ENCODE peak calls at places on chromosomes 5 and 9, in five cellular contexts. One of them, this sample, is unnamed.

GRCh38 chr5:61069150-61069549 is 93.1 kb downstream of the SMIM15 start:
- DNase-seq in lower leg skin: no peak
- DNase-seq in HCT116: no peak
- DNase-seq in adrenal gland: no peak
- DNase-seq in HFF-Myc: no peak
- DNase-seq in this sample: no peak

GRCh38 chr5:68187268-68188055 is 28.1 kb upstream of the PIK3R1 start:
- DNase-seq in lower leg skin: no peak
- DNase-seq in HCT116: no peak
- DNase-seq in adrenal gland: no peak
- DNase-seq in HFF-Myc: no peak
- DNase-seq in this sample: peak

GRCh38 chr9:6631207-6631512 is 14.4 kb downstream of the GLDC start:
- DNase-seq in lower leg skin: peak
- DNase-seq in HCT116: no peak
- DNase-seq in adrenal gland: no peak
- DNase-seq in HFF-Myc: no peak
- DNase-seq in this sample: no peak

GRCh38 chr5:171520300-171521170 is 101.1 kb downstream of the FGF18 start:
- DNase-seq in lower leg skin: no peak
- DNase-seq in HCT116: no peak
- DNase-seq in adrenal gland: no peak
- DNase-seq in HFF-Myc: no peak
- DNase-seq in this sample: no peak

GRCh38 chr9:116323571-116323970 is 170.0 kb downstream of the PAPPA start:
- DNase-seq in lower leg skin: no peak
- DNase-seq in HCT116: no peak
- DNase-seq in adrenal gland: no peak
- DNase-seq in HFF-Myc: no peak
- DNase-seq in this sample: no peak

GRCh38 chr5:14628346-14628745 is 36.2 kb upstream of the OTULIN start:
- DNase-seq in lower leg skin: no peak
- DNase-seq in HCT116: no peak
- DNase-seq in adrenal gland: peak
- DNase-seq in HFF-Myc: peak
- DNase-seq in this sample: no peak

GRCh38 chr9:22170990-22171663 is 162.0 kb upstream of the CDKN2B start:
- DNase-seq in lower leg skin: no peak
- DNase-seq in HCT116: no peak
- DNase-seq in adrenal gland: no peak
- DNase-seq in HFF-Myc: no peak
- DNase-seq in this sample: no peak

GRCh38 chr5:172005708-172006377 is 595 bp downstream of the FBXW11 start:
- DNase-seq in lower leg skin: no peak
- DNase-seq in HCT116: no peak
- DNase-seq in adrenal gland: peak
- DNase-seq in HFF-Myc: no peak
- DNase-seq in this sample: no peak

GRCh38 chr5:121285861-121286527 is 565.7 kb upstream of the FTMT start:
- DNase-seq in lower leg skin: no peak
- DNase-seq in HCT116: no peak
- DNase-seq in adrenal gland: no peak
- DNase-seq in HFF-Myc: no peak
- DNase-seq in this sample: no peak

GRCh38 chr9:70053864-70054263 is 10.2 kb downstream of the MAMDC2 start:
- DNase-seq in lower leg skin: no peak
- DNase-seq in HCT116: peak
- DNase-seq in adrenal gland: no peak
- DNase-seq in HFF-Myc: no peak
- DNase-seq in this sample: peak

GRCh38 chr9:89304479-89305188 is 6.4 kb upstream of the CKS2 start:
- DNase-seq in lower leg skin: no peak
- DNase-seq in HCT116: no peak
- DNase-seq in adrenal gland: no peak
- DNase-seq in HFF-Myc: no peak
- DNase-seq in this sample: no peak

GRCh38 chr5:1561402-1561929 is 37.7 kb upstream of the LPCAT1 start:
- DNase-seq in lower leg skin: no peak
- DNase-seq in HCT116: no peak
- DNase-seq in adrenal gland: no peak
- DNase-seq in HFF-Myc: no peak
- DNase-seq in this sample: no peak

GRCh38 chr9:100222674-100223073 is 123.6 kb downstream of the INVS start:
- DNase-seq in lower leg skin: no peak
- DNase-seq in HCT116: no peak
- DNase-seq in adrenal gland: no peak
- DNase-seq in HFF-Myc: no peak
- DNase-seq in this sample: no peak

GRCh38 chr5:166909040-166909439 is 1382.4 kb upstream of the WWC1 start:
- DNase-seq in lower leg skin: no peak
- DNase-seq in HCT116: no peak
- DNase-seq in adrenal gland: no peak
- DNase-seq in HFF-Myc: no peak
- DNase-seq in this sample: no peak

GRCh38 chr9:131677445-131678180 is 62.3 kb downstream of the RAPGEF1 start:
- DNase-seq in lower leg skin: no peak
- DNase-seq in HCT116: no peak
- DNase-seq in adrenal gland: no peak
- DNase-seq in HFF-Myc: peak
- DNase-seq in this sample: no peak
- TF ChIP-seq CTCF in lower leg skin: no peak
- TF ChIP-seq CTCF in HCT116: no peak
- TF ChIP-seq CTCF in adrenal gland: no peak
- TF ChIP-seq CTCF in HFF-Myc: peak
- TF ChIP-seq CTCF in this sample: no peak

GRCh38 chr5:9464478-9464877 is 81.4 kb downstream of the SEMA5A start:
- DNase-seq in lower leg skin: no peak
- DNase-seq in HCT116: no peak
- DNase-seq in adrenal gland: no peak
- DNase-seq in HFF-Myc: no peak
- DNase-seq in this sample: no peak

GRCh38 chr5:9466677-9467076 is 79.2 kb downstream of the SEMA5A start:
- DNase-seq in lower leg skin: no peak
- DNase-seq in HCT116: no peak
- DNase-seq in adrenal gland: no peak
- DNase-seq in HFF-Myc: no peak
- DNase-seq in this sample: peak

GRCh38 chr5:9468070-9468388 is 77.8 kb downstream of the SEMA5A start:
- DNase-seq in lower leg skin: peak
- DNase-seq in HCT116: no peak
- DNase-seq in adrenal gland: no peak
- DNase-seq in HFF-Myc: no peak
- DNase-seq in this sample: peak

GRCh38 chr5:9470410-9470809 is 75.5 kb downstream of the SEMA5A start:
- DNase-seq in lower leg skin: no peak
- DNase-seq in HCT116: no peak
- DNase-seq in adrenal gland: no peak
- DNase-seq in HFF-Myc: no peak
- DNase-seq in this sample: peak

GRCh38 chr5:9467199-9468069 is 78.4 kb downstream of the SEMA5A start:
- DNase-seq in lower leg skin: peak
- DNase-seq in HCT116: no peak
- DNase-seq in adrenal gland: no peak
- DNase-seq in HFF-Myc: no peak
- DNase-seq in this sample: peak
- H3K4me3 ChIP-seq in lower leg skin: no peak
- H3K4me3 ChIP-seq in HCT116: no peak
- H3K4me3 ChIP-seq in adrenal gland: no peak
- H3K4me3 ChIP-seq in HFF-Myc: no peak
- H3K4me3 ChIP-seq in this sample: no peak

GRCh38 chr5:133287500-133287899 is 235.7 kb downstream of the HSPA4 start:
- DNase-seq in lower leg skin: no peak
- DNase-seq in HCT116: peak
- DNase-seq in adrenal gland: no peak
- DNase-seq in HFF-Myc: no peak
- DNase-seq in this sample: no peak
- TF ChIP-seq CTCF in lower leg skin: no peak
- TF ChIP-seq CTCF in HCT116: peak
- TF ChIP-seq CTCF in adrenal gland: peak
- TF ChIP-seq CTCF in HFF-Myc: peak
- TF ChIP-seq CTCF in this sample: peak

DNA sequence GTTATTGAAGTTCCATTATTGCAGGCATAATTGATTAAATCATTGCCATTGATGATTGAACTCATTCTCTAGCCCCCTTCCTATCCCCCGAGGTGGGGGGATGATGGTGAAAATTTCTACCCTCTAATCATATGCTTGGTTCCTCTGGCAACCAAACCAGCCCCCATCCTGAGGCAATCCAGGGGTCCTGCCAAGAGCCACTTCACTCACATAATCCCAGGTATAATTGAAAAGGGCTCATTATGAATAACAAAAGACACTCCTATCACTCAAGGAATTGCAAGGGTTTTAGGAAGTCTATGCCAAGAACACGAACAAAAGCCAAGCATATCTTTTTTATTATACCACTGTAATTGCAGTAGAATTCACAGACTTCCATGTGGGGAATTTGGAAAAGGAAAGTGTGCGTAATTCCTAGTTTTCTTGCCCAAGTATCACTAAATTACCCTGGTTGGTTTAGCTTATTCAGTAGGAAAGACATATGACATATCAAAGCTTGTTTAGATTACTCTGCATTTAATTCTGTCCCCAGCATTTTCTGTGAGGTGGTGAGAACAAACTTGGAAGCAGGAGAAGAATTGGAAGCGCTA is 130.7 kb upstream of the TAF11L2 start:
- DNase-seq in lower leg skin: no peak
- DNase-seq in HCT116: no peak
- DNase-seq in adrenal gland: no peak
- DNase-seq in HFF-Myc: no peak
- DNase-seq in this sample: no peak
- H3K4me3 ChIP-seq in lower leg skin: no peak
- H3K4me3 ChIP-seq in HCT116: no peak
- H3K4me3 ChIP-seq in adrenal gland: no peak
- H3K4me3 ChIP-seq in HFF-Myc: no peak
- H3K4me3 ChIP-seq in this sample: no peak

DNA sequence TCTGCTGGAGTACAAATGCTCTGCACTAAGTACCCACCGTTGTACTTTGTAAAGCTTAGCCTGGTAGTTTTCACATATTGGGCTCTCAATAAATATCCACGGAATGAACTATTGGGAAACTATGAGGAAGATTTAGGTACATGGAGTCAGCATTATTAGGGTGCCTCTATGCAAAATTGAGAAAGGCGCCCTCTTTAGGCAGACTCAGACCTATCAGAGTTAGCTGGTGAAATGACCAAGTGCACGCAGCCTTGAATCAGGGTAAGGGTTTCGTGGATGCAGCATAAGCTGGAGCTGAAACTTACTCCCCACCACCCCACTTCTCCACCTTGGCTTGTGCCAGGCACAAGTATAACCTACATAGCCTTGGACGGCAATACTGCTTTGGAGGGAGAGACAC is 1178.8 kb upstream of the DMAC1 start:
- DNase-seq in lower leg skin: no peak
- DNase-seq in HCT116: no peak
- DNase-seq in adrenal gland: no peak
- DNase-seq in HFF-Myc: no peak
- DNase-seq in this sample: no peak
- TF ChIP-seq CTCF in lower leg skin: no peak
- TF ChIP-seq CTCF in HCT116: no peak
- TF ChIP-seq CTCF in adrenal gland: no peak
- TF ChIP-seq CTCF in HFF-Myc: no peak
- TF ChIP-seq CTCF in this sample: no peak

DNA sequence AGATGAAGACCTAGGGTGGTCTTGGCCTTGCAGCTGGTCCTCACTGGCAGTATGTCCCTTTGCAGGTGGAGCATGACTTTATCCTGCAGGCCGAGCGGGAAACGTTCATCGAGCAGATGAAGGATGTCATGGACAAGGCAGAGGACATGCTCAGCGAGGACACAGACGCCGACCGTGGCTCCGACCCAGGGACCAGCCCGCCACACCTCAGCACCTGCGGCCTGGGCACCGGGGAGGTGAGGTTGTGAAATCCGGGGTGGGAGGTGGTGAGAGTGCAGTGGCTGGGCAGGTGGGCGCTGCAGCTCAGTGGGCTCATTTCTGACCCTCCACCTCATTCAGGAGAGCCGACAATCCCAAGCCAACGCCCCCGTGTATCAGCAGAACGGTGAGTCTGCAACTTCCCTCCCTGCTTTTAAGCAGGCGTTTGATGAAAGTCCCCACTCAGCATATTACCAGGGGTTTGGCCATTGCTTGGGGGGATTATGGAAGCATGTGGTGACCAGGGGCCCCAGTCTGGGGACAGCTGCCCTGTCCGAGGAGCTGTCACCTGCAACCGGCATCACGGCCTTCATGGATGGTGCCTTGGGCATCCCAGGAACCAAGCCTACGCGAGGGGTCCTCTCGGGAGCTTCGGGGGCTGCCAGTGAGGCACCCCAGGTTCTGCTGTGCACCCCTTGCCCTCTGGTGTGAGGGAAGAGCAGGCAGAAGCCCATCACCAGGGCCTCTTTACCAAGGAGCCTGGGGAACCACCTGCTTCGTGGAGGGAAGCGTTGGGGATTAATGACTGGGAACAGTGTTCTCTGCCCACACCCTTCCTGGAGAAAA is 84.0 kb downstream of the WNK2 start:
- DNase-seq in lower leg skin: peak
- DNase-seq in HCT116: no peak
- DNase-seq in adrenal gland: no peak
- DNase-seq in HFF-Myc: no peak
- DNase-seq in this sample: no peak
- H3K4me3 ChIP-seq in lower leg skin: no peak
- H3K4me3 ChIP-seq in HCT116: no peak
- H3K4me3 ChIP-seq in adrenal gland: no peak
- H3K4me3 ChIP-seq in HFF-Myc: no peak
- H3K4me3 ChIP-seq in this sample: no peak

This sample was measured in esophagus muscularis mucosa.